ENCODE peak calls at places on chromosomes 4 and X, in seven cellular contexts. One of them, this sample, is unnamed.

GRCh38 chrX:13373027-13373806 is 53.4 kb upstream of the ATXN3L start:
- DNase-seq in right atrium auricular region: no peak
- DNase-seq in cardiac muscle cell: no peak
- DNase-seq in SW480: no peak
- DNase-seq in GM03348: no peak
- DNase-seq in H9: no peak
- DNase-seq in AG08396: no peak
- DNase-seq in this sample: no peak

GRCh38 chr4:114077610-114078009 is 98.2 kb upstream of the ARSJ start:
- DNase-seq in right atrium auricular region: no peak
- DNase-seq in cardiac muscle cell: peak
- DNase-seq in SW480: no peak
- DNase-seq in GM03348: peak
- DNase-seq in H9: no peak
- DNase-seq in AG08396: peak
- DNase-seq in this sample: no peak

GRCh38 chr4:156556326-156556725 is 415.3 kb downstream of the PDGFC start:
- DNase-seq in right atrium auricular region: no peak
- DNase-seq in cardiac muscle cell: no peak
- DNase-seq in SW480: no peak
- DNase-seq in GM03348: no peak
- DNase-seq in H9: no peak
- DNase-seq in AG08396: no peak
- DNase-seq in this sample: no peak

GRCh38 chr4:32455231-32455630 is 1735.1 kb downstream of the PCDH7 start:
- DNase-seq in right atrium auricular region: no peak
- DNase-seq in cardiac muscle cell: peak
- DNase-seq in SW480: no peak
- DNase-seq in GM03348: no peak
- DNase-seq in H9: no peak
- DNase-seq in AG08396: no peak
- DNase-seq in this sample: no peak

GRCh38 chr4:2058264-2059033 is 678 bp upstream of the NAT8L start:
- DNase-seq in right atrium auricular region: no peak
- DNase-seq in cardiac muscle cell: no peak
- DNase-seq in SW480: no peak
- DNase-seq in GM03348: peak
- DNase-seq in H9: peak
- DNase-seq in AG08396: no peak
- DNase-seq in this sample: no peak

GRCh38 chr4:7831330-7831729 is 108.3 kb downstream of the AFAP1 start:
- DNase-seq in right atrium auricular region: no peak
- DNase-seq in cardiac muscle cell: peak
- DNase-seq in SW480: no peak
- DNase-seq in GM03348: peak
- DNase-seq in H9: no peak
- DNase-seq in AG08396: peak
- DNase-seq in this sample: no peak

GRCh38 chrX:73850124-73851013 is 287.4 kb downstream of the CHIC1 start:
- DNase-seq in right atrium auricular region: no peak
- DNase-seq in cardiac muscle cell: peak
- DNase-seq in SW480: peak
- DNase-seq in GM03348: peak
- DNase-seq in H9: no peak
- DNase-seq in AG08396: peak
- DNase-seq in this sample: no peak

GRCh38 chrX:129701624-129702069 is 37.1 kb upstream of the XPNPEP2 start:
- DNase-seq in right atrium auricular region: peak
- DNase-seq in cardiac muscle cell: peak
- DNase-seq in SW480: no peak
- DNase-seq in GM03348: peak
- DNase-seq in H9: no peak
- DNase-seq in AG08396: no peak
- DNase-seq in this sample: no peak

GRCh38 chr4:85414972-85415371 is 60.0 kb upstream of the ARHGAP24 start:
- DNase-seq in right atrium auricular region: no peak
- DNase-seq in cardiac muscle cell: no peak
- DNase-seq in SW480: no peak
- DNase-seq in GM03348: no peak
- DNase-seq in H9: no peak
- DNase-seq in AG08396: no peak
- DNase-seq in this sample: no peak

GRCh38 chr4:112361181-112361791 is 64.1 kb downstream of the ALPK1 start:
- DNase-seq in right atrium auricular region: no peak
- DNase-seq in cardiac muscle cell: peak
- DNase-seq in SW480: peak
- DNase-seq in GM03348: no peak
- DNase-seq in H9: peak
- DNase-seq in AG08396: no peak
- DNase-seq in this sample: peak

GRCh38 chr4:2364654-2365053 is 53.8 kb downstream of the ZFYVE28 start:
- DNase-seq in right atrium auricular region: no peak
- DNase-seq in cardiac muscle cell: peak
- DNase-seq in SW480: no peak
- DNase-seq in GM03348: peak
- DNase-seq in H9: no peak
- DNase-seq in AG08396: peak
- DNase-seq in this sample: no peak

GRCh38 chrX:13750204-13750603 is 15.7 kb downstream of the OFD1 start:
- DNase-seq in right atrium auricular region: no peak
- DNase-seq in cardiac muscle cell: peak
- DNase-seq in SW480: peak
- DNase-seq in GM03348: no peak
- DNase-seq in H9: no peak
- DNase-seq in AG08396: peak
- DNase-seq in this sample: no peak

GRCh38 chr4:15805583-15806517 is 27.7 kb downstream of the CD38 start:
- DNase-seq in right atrium auricular region: no peak
- DNase-seq in cardiac muscle cell: peak
- DNase-seq in SW480: peak
- DNase-seq in GM03348: peak
- DNase-seq in H9: peak
- DNase-seq in AG08396: peak
- DNase-seq in this sample: peak

GRCh38 chr4:113905301-113905700 is 74.1 kb downstream of the ARSJ start:
- DNase-seq in right atrium auricular region: no peak
- DNase-seq in cardiac muscle cell: peak
- DNase-seq in SW480: no peak
- DNase-seq in GM03348: peak
- DNase-seq in H9: no peak
- DNase-seq in AG08396: no peak
- DNase-seq in this sample: no peak

GRCh38 chr4:82076359-82076758 is 297.4 kb downstream of the HNRNPD start:
- DNase-seq in right atrium auricular region: no peak
- DNase-seq in cardiac muscle cell: no peak
- DNase-seq in SW480: no peak
- DNase-seq in GM03348: no peak
- DNase-seq in H9: no peak
- DNase-seq in AG08396: no peak
- DNase-seq in this sample: no peak

GRCh38 chr4:680931-681645 is 6.7 kb downstream of the MYL5 start:
- DNase-seq in right atrium auricular region: no peak
- DNase-seq in cardiac muscle cell: peak
- DNase-seq in SW480: no peak
- DNase-seq in GM03348: peak
- DNase-seq in H9: peak
- DNase-seq in AG08396: peak
- DNase-seq in this sample: peak

GRCh38 chrX:119880552-119881437 is 9.2 kb downstream of the NDUFA1 start:
- DNase-seq in right atrium auricular region: no peak
- DNase-seq in cardiac muscle cell: peak
- DNase-seq in SW480: peak
- DNase-seq in GM03348: peak
- DNase-seq in H9: peak
- DNase-seq in AG08396: peak
- DNase-seq in this sample: peak

GRCh38 chr4:168731706-168732414 is 235.0 kb downstream of the PALLD start:
- DNase-seq in right atrium auricular region: no peak
- DNase-seq in cardiac muscle cell: no peak
- DNase-seq in SW480: no peak
- DNase-seq in GM03348: no peak
- DNase-seq in H9: no peak
- DNase-seq in AG08396: no peak
- DNase-seq in this sample: no peak

GRCh38 chrX:146363919-146364318 is 445.7 kb upstream of the CXorf51B start:
- DNase-seq in right atrium auricular region: no peak
- DNase-seq in cardiac muscle cell: no peak
- DNase-seq in SW480: no peak
- DNase-seq in GM03348: no peak
- DNase-seq in H9: no peak
- DNase-seq in AG08396: no peak
- DNase-seq in this sample: no peak

This sample was measured in islet precursor cell.